ENCODE peak calls at places on chromosomes 13 and 19, in five cellular contexts. K is K562, B is IMR-90, S is colonic mucosa, D is fibroblast of lung. Z is an unnamed sample.
A peak's percentile ranks its signal among the peaks of the same experiment; 100 is the strongest.

GRCh38 chr13:40517486-40518311 is 148.7 kb downstream of the FOXO1 start:
- DNase-seq in K (no peak), B (no peak), S (no peak), D (no peak), Z (no peak)

GRCh38 chr13:76886005-76886291 is 257 bp downstream of the KCTD12 start:
- DNase-seq in K (no peak), B (no peak), S (no peak), D (no peak), Z (no peak)

GRCh38 chr19:6086081-6086858 is 24.0 kb downstream of the RFX2 start:
- DNase-seq in K (no peak), B (peak; percentile 71), S (no peak), D (peak; percentile 73), Z (no peak)

GRCh38 chr19:4088975-4089374 is 22.3 kb upstream of the ZBTB7A start:
- DNase-seq in K (peak; percentile 53), B (no peak), S (peak; percentile 29), D (no peak), Z (no peak)

GRCh38 chr19:38713227-38713649 is 31.0 kb downstream of the CAPN12 start:
- DNase-seq in K (no peak), B (peak; percentile 56), S (peak; percentile 52), D (peak; percentile 95), Z (no peak)

GRCh38 chr19:12939292-12939606 is 840 bp downstream of the CALR start:
- DNase-seq in K (no peak), B (peak; percentile 66), S (no peak), D (peak; percentile 42), Z (peak; percentile 81)

GRCh38 chr13:30047154-30047874 is 196.9 kb upstream of the UBL3 start:
- DNase-seq in K (no peak), B (peak; percentile 11), S (no peak), D (no peak), Z (peak; percentile 12)

GRCh38 chr19:51461723-51462161 is 3.5 kb upstream of the SIGLEC8 start:
- DNase-seq in K (no peak), B (no peak), S (no peak), D (no peak), Z (no peak)

GRCh38 chr19:3024870-3025515 is 4.1 kb downstream of the TLE2 start:
- DNase-seq in K (peak; percentile 48), B (no peak), S (peak; percentile 45), D (no peak), Z (no peak)
- H3K9ac ChIP-seq in K (peak overlapping the region; percentile 72), B (no peak overlapping the region), S (peak overlapping the region; percentile 43), D (no peak overlapping the region), Z (no peak overlapping the region)

GRCh38 chr19:11028146-11028545 is 61.1 kb upstream of the LDLR start:
- DNase-seq in K (no peak), B (no peak), S (no peak), D (no peak), Z (no peak)
- H3K36me3 ChIP-seq in K (peaks cover 94% of the 10 kb centered on the region), B (peaks cover 90% of the 10 kb centered on the region), S (peaks cover 18% of the 10 kb centered on the region), D (peaks cover 48% of the 10 kb centered on the region), Z (peaks cover 85% of the 10 kb centered on the region)

GRCh38 chr19:36258028-36258875 is 43.3 kb downstream of the ZNF146 start:
- DNase-seq in K (no peak), B (no peak), S (no peak), D (no peak), Z (no peak)

GRCh38 chr19:36255316-36255715 is 40.4 kb downstream of the ZNF146 start:
- DNase-seq in K (no peak), B (no peak), S (no peak), D (no peak), Z (no peak)

GRCh38 chr19:36257512-36257876 is 42.6 kb downstream of the ZNF146 start:
- DNase-seq in K (no peak), B (no peak), S (no peak), D (no peak), Z (no peak)

GRCh38 chr19:36256064-36256463 is 41.2 kb downstream of the ZNF146 start:
- DNase-seq in K (no peak), B (no peak), S (no peak), D (no peak), Z (no peak)

DNA sequence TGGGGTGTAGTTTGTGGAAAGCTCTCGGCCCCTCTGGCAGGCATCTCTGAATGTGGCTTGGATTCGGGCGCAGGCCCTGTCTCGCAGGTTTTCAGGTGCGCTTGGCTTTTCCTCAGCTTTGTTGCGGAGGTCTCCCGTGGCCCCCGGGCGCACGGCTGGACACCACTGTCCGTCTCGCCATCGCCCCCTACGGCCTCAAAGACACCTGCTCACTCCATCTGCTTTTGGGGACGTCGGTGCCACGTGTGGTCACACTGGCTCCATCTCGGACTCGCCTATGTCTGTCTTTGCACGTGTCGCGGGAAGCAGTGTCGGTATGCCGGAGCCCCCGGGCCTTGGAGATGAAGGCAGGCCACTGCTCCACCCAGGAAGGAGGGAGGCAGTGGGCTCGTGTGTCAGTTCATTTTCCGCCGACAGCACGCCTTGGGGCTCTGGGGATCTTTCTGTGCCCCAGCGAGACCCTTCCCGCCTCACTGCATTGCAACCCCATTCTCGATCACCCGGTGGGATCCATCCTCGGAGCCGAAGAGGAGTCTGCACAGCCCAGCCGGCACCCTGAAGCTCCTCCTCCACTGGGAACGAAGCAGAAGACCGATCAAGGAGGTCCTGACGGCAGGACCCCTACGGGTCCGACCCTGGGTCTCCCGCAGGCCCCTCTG is 42.1 kb downstream of the ZNF146 start:
- DNase-seq in K (no peak), B (no peak), S (no peak), D (no peak), Z (no peak)
- H3K9ac ChIP-seq in K (no peak overlapping the region), B (no peak overlapping the region), S (no peak overlapping the region), D (peak overlapping the region; percentile 7), Z (peak overlapping the region; percentile 76)

DNA sequence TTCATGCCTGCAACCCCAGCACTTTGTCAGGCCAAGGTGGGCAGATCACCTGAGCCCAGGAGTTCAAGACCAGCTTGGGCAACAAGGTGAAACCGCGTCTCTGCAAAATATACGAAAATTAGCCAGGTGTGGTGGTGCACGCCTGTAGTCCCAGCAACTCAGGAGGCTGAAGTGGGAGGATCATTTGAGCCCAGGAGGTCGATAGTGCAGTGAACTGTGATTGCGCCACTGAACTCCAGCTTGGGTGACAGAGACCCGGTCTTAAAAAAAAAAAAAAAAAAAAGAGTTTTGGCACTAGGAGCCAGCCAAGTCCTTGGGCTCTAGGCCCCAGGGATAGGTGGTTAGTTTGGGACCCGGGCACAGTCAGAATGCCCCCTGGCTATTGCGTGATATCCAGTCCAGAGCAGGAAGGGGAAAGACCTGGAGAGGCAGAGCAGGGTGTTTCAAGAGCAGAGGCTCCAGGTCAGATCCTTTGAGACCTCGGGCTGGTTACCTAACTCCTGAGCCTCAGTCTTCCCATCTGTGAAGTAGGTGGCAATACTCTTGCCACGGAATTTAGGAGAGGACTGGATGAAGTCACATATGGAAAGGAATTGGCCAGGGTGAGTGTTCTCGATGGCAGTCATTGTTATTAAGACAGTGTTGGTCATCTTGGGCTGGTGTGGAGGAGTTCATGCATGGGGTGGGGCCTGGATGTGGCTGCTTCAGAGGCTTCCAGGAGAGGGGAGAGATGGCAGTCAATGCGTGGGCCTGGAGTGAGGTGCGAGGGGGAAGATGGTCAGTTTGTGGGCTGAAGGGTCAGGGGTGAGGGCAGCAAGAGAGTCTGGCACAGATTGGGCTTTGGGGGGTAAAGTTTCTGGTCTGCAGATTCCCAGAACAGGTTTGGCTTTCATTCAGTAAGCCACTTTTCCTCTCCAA is 2.8 kb downstream of the PPP1R37 start:
- DNase-seq in K (no peak), B (no peak), S (no peak), D (no peak), Z (no peak)
- H3K36me3 ChIP-seq in K (peaks cover 74% of the 10 kb centered on the region), B (peaks cover 2% of the 10 kb centered on the region), S (no peaks in the 10 kb centered on the region), D (peaks cover under 1% of the 10 kb centered on the region), Z (peaks cover under 1% of the 10 kb centered on the region)

GRCh38 chr13:114119196-114119595 is 13.2 kb downstream of the RASA3 start:
- DNase-seq in K (no peak), B (peak; percentile 95), S (no peak), D (peak; percentile 90), Z (peak; percentile 92)

GRCh38 chr13:114115796-114116195 is 16.6 kb downstream of the RASA3 start:
- DNase-seq in K (no peak), B (no peak), S (no peak), D (no peak), Z (no peak)

GRCh38 chr13:114116734-114117133 is 15.7 kb downstream of the RASA3 start:
- DNase-seq in K (no peak), B (no peak), S (no peak), D (no peak), Z (no peak)

GRCh38 chr13:114118763-114119123 is 13.7 kb downstream of the RASA3 start:
- DNase-seq in K (no peak), B (peak; percentile 74), S (no peak), D (peak; percentile 66), Z (no peak)

DNA sequence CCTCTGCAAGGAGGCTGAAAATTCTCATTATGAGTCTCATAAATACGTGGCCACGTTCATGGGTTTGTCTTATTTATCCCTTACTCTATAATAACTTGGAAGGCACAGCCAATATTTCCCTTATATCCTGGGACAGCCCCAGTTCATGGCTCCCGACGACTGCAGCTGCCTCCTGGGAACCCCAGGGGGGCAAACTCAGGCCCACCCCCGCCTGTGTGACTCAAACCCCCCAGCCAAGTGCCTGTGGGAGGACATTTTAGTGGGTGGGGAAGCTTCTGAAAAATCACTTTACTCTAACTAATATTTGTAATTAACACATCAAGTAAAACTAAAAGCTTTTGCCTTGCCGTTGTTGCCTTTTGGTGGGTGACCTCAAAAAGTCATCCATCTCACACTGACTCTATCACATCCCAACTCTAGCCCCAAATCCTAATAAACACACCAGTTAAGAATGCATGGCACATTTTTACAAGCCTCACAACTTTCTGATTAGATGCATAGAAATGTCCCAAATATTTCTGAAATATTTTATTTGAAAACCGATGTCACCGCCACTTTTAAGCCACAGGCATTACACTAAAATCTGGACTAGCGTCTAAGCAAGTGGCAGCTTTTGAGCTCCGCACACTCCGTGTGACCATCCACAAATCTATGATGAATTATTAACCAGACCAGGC is 14.2 kb downstream of the RASA3 start:
- DNase-seq in K (no peak), B (no peak), S (no peak), D (no peak), Z (peak; percentile 44)
- H3K9ac ChIP-seq in K (no peak overlapping the region), B (peak overlapping the region; percentile 83), S (no peak overlapping the region), D (peak overlapping the region; percentile 70), Z (peak overlapping the region; percentile 79)

DNA sequence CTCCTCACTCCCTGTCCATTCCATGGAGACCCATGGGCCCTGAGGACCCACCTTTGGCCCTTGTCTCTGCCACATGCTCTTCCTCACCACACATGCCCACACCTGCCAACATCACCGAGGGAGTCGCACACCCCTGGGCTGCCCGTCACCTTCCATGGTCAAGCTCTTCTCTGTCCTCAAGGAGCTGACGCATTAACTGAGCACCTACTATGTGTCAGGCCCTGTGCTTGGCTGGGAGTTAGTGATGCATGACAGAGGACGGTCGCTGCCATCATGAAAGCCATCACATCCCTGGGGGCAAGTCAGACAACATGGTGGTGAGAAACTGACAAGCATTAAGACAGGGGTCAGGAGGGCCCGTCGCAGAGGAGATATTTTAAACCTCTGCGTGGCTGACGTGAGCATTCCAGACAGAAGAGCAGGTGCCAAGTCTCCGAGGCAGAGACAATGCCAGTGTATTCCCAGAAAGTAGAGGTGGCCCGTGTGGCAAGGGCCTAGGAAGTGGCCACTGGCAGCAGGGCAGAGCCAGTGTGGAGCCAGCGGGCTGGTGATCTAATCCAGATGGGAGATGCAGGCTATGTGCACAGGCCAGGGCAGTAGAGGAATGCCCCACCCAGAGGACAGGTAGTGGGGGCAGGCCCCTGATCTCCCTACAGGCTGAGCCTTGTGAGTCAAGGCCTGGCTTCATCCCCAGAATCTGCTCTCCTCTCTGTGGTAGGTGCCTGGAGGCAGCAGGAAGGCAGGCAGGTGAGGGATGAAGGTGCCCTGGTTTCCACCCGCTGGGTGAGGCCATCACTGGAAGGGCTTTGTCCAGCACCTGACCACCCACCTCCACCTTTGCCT is 21.2 kb downstream of the ELAVL1 start:
- DNase-seq in K (no peak), B (no peak), S (no peak), D (no peak), Z (no peak)
- H3K36me3 ChIP-seq in K (peaks cover 95% of the 10 kb centered on the region), B (peaks cover 71% of the 10 kb centered on the region), S (peaks cover 5% of the 10 kb centered on the region), D (peaks cover 26% of the 10 kb centered on the region), Z (peaks cover 57% of the 10 kb centered on the region)